ENCODE peak calls at places on chromosomes 2 and 18, in eight cellular contexts. T is psoas muscle; L is Karpas-422; X is memory B cell; I is stimulated activated CD4-positive, alpha-beta T cell treated with anti-CD3 and anti-CD28 coated beads, Interleukin-2, amount 100 ng/mL, for 24 hours; F is non-pigmented ciliary epithelial cell; B is GM12864; E is spleen. M is an unnamed sample.

GRCh38 chr2:197113221-197113831 is 186.8 kb upstream of the PGAP1 start:
- DNase-seq in E (no peak), F (no peak), X (no peak), T (no peak), I (no peak), L (peak), B (no peak), M (no peak)

GRCh38 chr18:23135679-23136325 is 517 bp downstream of the CABLES1 start:
- DNase-seq in X (peak), T (peak), E (peak), I (peak), B (no peak), L (no peak), F (no peak), M (no peak)

GRCh38 chr2:207871506-207871905 is 101.8 kb upstream of the FZD5 start:
- DNase-seq in L (no peak), B (no peak), F (no peak), E (no peak), T (no peak), I (no peak), X (no peak), M (no peak)

GRCh38 chr18:45877403-45877802 is 51.9 kb downstream of the SIGLEC15 start:
- DNase-seq in T (no peak), X (no peak), B (no peak), L (no peak), I (no peak), E (no peak), F (no peak), M (no peak)

GRCh38 chr18:44556296-44556695 is 124.4 kb upstream of the SETBP1 start:
- DNase-seq in L (no peak), F (no peak), E (no peak), T (no peak), I (no peak), B (peak), X (no peak), M (no peak)

GRCh38 chr2:213125646-213126347 is 25.6 kb downstream of the IKZF2 start:
- DNase-seq in T (no peak), I (no peak), B (no peak), L (no peak), E (no peak), F (no peak), X (no peak), M (no peak)

GRCh38 chr2:196372811-196373664 is 201.7 kb upstream of the STK17B start:
- DNase-seq in E (no peak), X (no peak), F (no peak), L (no peak), I (no peak), T (no peak), B (no peak), M (no peak)

GRCh38 chr2:44951124-44951523 is 9.6 kb downstream of the SIX3 start:
- DNase-seq in T (no peak), X (no peak), B (no peak), L (no peak), F (no peak), I (no peak), E (peak), M (no peak)

GRCh38 chr2:109516445-109517117 is 97.2 kb downstream of the SEPTIN10 start:
- DNase-seq in I (peak), F (no peak), E (no peak), X (no peak), T (no peak), B (no peak), L (peak), M (no peak)

GRCh38 chr2:190882831-190883582 is 2.4 kb downstream of the GLS start:
- DNase-seq in B (no peak), T (no peak), F (no peak), I (no peak), L (peak), X (no peak), E (no peak), M (no peak)

M was measured in kidney epithelial cell.